ENCODE peak calls at places on chromosomes 11 and 22, in six cellular contexts. E, I, M, D, A and Y are unnamed samples.

GRCh38 chr11:92225206-92225562 is 566 bp downstream of the FAT3 start:
- DNase-seq in E (peak; percentile 81), I (no peak), M (no peak), D (no peak), A (no peak), Y (no peak)

GRCh38 chr11:2930705-2931415 is 1.6 kb upstream of the PHLDA2 start:
- DNase-seq in E (peak; percentile 94), I (peak; percentile 44), M (peak; percentile 86), D (peak; percentile 51), A (peak; percentile 95), Y (peak; percentile 76)

GRCh38 chr22:29167032-29167911 is 38.4 kb upstream of the EMID1 start:
- DNase-seq in E (no peak), I (no peak), M (no peak), D (no peak), A (no peak), Y (no peak)

GRCh38 chr22:42353883-42354727 is 78.1 kb downstream of the NFAM1 start:
- DNase-seq in E (no peak), I (no peak), M (no peak), D (no peak), A (no peak), Y (no peak)

GRCh38 chr11:68698993-68699392 is 14.6 kb downstream of the GAL start:
- DNase-seq in E (no peak), I (no peak), M (no peak), D (no peak), A (no peak), Y (no peak)

GRCh38 chr11:56842829-56843794 is 94.6 kb upstream of the OR9G4 start:
- DNase-seq in E (no peak), I (no peak), M (no peak), D (no peak), A (no peak), Y (no peak)

GRCh38 chr22:17910561-17911311 is 113.6 kb downstream of the MICAL3 start:
- DNase-seq in E (peak; percentile 63), I (peak; percentile 83), M (peak; percentile 7), D (peak; percentile 78), A (no peak), Y (no peak)

GRCh38 chr22:23856721-23857605 is 712 bp upstream of the SLC2A11 start:
- DNase-seq in E (peak; percentile 83), I (peak; percentile 44), M (peak; percentile 28), D (no peak), A (peak; percentile 80), Y (no peak)

GRCh38 chr11:26778000-26778757 is 56.3 kb upstream of the SLC5A12 start:
- DNase-seq in E (no peak), I (no peak), M (no peak), D (no peak), A (no peak), Y (no peak)

GRCh38 chr22:19636696-19637355 is 77.5 kb upstream of the SEPTIN5 start:
- DNase-seq in E (no peak), I (no peak), M (no peak), D (no peak), A (no peak), Y (no peak)

GRCh38 chr11:14347991-14348390 is 11.0 kb downstream of the RRAS2 start:
- DNase-seq in E (no peak), I (no peak), M (no peak), D (no peak), A (no peak), Y (no peak)

GRCh38 chr11:20598487-20598886 is 921 bp upstream of the SLC6A5 start:
- DNase-seq in E (no peak), I (no peak), M (no peak), D (no peak), A (no peak), Y (no peak)

GRCh38 chr11:37343279-37343678 is 745.2 kb upstream of the RAG2 start:
- DNase-seq in E (no peak), I (no peak), M (no peak), D (no peak), A (no peak), Y (no peak)

GRCh38 chr11:46119053-46119351 is 2.3 kb downstream of the PHF21A start:
- DNase-seq in E (no peak), I (no peak), M (no peak), D (no peak), A (no peak), Y (no peak)

GRCh38 chr11:127193916-127194315 is 193.3 kb upstream of the KIRREL3 start:
- DNase-seq in E (no peak), I (no peak), M (no peak), D (no peak), A (no peak), Y (no peak)

GRCh38 chr11:133947298-133947905 is 9.4 kb downstream of the IGSF9B start:
- DNase-seq in E (peak; percentile 73), I (peak; percentile 65), M (peak; percentile 58), D (peak; percentile 60), A (peak; percentile 67), Y (no peak)

GRCh38 chr11:133966924-133967598 is 10.3 kb upstream of the IGSF9B start:
- DNase-seq in E (peak; percentile 82), I (peak; percentile 56), M (peak; percentile 28), D (peak; percentile 70), A (peak; percentile 26), Y (no peak)

GRCh38 chr11:111324277-111324720 is 26.0 kb downstream of the POU2AF3 start:
- DNase-seq in E (no peak), I (no peak), M (no peak), D (no peak), A (no peak), Y (no peak)

GRCh38 chr11:36186340-36186739 is 102.9 kb downstream of the COMMD9 start:
- DNase-seq in E (no peak), I (no peak), M (no peak), D (no peak), A (no peak), Y (no peak)

GRCh38 chr11:38680166-38680565 is 2082.1 kb upstream of the RAG2 start:
- DNase-seq in E (no peak), I (no peak), M (no peak), D (no peak), A (no peak), Y (no peak)

DNA sequence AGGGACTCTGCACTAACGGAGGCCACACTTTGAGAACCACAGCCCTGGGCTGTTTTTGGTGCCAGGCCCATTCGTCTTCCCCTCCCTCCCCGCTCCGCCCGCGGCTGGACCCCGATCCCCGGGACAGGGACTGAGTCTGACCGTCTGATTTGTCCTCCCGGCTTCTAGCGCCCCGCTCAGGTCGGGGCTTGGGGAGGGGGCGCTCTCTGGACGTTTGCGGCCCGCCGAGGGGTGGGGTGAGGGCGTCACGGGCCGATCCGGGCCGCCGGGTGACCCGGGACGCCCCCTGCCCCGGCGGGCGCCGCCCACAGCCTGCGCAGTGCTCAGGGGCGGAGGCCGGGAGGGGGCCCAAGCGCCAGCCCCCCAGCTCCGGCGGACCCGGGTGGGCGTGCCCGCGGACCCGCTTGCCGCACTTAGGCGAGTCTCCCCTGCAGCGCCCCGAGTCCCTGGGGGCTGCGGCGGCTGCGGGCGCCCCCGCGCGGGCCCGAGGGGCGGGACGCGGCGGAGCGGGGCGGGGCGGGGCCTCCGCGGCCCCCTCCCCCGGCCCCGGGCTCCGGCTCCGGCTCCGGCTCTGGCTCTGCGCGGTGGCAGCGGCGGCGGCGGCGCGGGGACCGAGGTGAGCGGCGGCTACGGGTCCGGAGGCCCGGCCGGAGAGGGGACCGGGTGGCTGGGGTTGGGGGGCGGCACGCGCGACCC is 33.7 kb upstream of the PRR5 start:
- DNase-seq in E (peak; percentile 80), I (no peak), M (no peak), D (no peak), A (peak; percentile 69), Y (peak; percentile 33)
- TF ChIP-seq CTCF in E (no peak), I (no peak), M (peak; percentile 18), D (no peak), A (no peak), Y (no peak)

DNA sequence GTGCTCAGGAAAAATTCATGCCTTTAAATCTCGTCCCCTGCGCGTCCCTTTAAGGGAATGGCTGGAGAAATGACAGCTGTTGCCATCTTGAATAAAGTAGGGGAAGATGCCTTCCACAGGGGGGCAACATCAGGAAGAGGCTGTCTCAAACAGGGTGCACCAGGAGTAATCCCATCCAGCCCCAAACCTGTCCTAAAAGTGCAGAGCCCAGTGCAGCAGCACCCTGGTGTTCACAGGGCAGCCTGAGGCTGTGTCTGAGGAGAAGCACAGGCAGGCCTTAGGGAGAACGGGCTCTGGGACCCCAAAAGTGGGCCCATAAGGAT is 10.8 kb upstream of the C11orf96 start:
- DNase-seq in E (no peak), I (no peak), M (no peak), D (no peak), A (no peak), Y (no peak)
- TF ChIP-seq CTCF in E (no peak), I (peak; percentile 20), M (no peak), D (no peak), A (no peak), Y (no peak)

GRCh38 chr11:119763071-119763715 is 34.2 kb upstream of the NECTIN1 start:
- DNase-seq in E (no peak), I (no peak), M (no peak), D (no peak), A (no peak), Y (peak; percentile 10)
- TF ChIP-seq CTCF in E (no peak), I (no peak), M (no peak), D (no peak), A (no peak), Y (no peak)

DNA sequence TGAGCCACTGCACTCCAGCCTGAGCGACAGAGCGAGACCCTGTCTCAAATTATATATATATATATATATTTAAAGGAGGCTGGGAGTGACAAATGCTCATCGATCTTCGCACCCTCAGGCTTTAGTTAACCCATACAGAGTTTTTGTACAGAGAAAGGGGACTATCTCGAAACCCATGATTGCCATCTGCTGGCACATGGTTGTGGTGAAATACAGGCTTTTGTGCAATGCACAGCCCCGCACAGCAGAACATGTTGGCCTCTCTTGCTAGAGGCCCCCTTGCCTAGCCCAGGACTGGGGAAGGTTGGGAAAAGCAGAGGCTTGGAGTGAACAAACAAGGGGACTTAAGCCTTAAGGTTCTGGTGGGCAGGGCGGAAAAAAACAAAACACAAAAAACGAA is 3.6 kb downstream of the MYBPC3 start:
- DNase-seq in E (no peak), I (no peak), M (peak; percentile 50), D (no peak), A (peak; percentile 55), Y (no peak)
- TF ChIP-seq CTCF in E (no peak), I (no peak), M (peak; percentile 33), D (no peak), A (no peak), Y (no peak)

GRCh38 chr11:762421-763072 is 14.7 kb downstream of the GATD1 start:
- DNase-seq in E (peak; percentile 82), I (no peak), M (peak; percentile 83), D (no peak), A (peak; percentile 58), Y (no peak)
- TF ChIP-seq CTCF in E (no peak), I (no peak), M (peak; percentile 24), D (no peak), A (no peak), Y (peak; percentile 39)

DNA sequence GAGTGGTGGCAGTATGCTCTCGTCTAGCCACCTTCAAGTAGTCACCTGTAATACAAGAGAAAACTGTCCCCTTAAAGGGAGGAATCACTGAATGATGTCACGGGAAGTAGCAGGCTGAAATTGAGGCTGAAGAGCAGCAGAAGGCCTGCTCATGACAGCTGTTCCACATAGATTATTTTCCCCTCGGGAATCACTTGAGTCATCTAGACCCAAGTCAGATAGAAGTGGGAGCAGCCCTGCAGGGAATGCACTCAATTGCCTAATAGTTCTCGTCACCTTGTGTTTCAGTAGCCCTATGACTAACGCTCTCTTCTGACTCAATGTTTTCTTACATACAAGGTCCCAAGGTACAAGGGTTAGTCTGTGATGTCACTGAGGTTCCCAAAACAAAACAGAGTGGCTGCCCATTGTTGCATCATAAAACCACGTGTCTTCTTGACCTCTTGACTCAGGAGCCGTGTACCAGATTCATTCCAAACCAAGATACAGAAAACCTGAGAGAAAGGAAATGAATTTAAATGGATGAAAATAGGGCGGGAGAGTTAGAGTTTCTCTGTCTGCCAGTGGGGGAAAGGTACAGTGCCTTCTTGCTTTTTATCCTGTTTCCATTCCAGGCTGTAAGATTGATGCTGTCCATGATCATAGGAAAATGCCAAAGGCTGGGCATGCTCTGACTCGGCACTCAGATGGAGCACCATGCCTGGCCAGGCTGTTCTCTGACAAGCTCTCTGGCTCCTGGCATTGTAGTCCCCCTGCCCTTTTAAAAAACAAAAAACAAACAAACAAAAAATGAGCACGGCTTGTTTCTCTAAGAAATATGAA is 21.6 kb upstream of the C11orf96 start:
- DNase-seq in E (no peak), I (peak; percentile 74), M (peak; percentile 95), D (peak; percentile 43), A (peak; percentile 78), Y (peak; percentile 62)
- TF ChIP-seq CTCF in E (no peak), I (no peak), M (no peak), D (no peak), A (no peak), Y (no peak)